ENCODE peak calls at places on chromosome 6, in seven cellular contexts. E, U, A, F, W, B and O are unnamed samples.
A peak's percentile ranks its signal among the peaks of the same experiment; 100 is the strongest.

GRCh38 chr6:119349341-119350201 is at the start of gene MAN1A1:
- DNase-seq in E (peak; percentile 83), U (peak; percentile 75), A (peak; percentile 86), F (peak; percentile 91), W (peak; percentile 92), B (peak; percentile 91), O (peak; percentile 89)

GRCh38 chr6:132511159-132511835 is 1.6 kb downstream of the STX7 start:
- DNase-seq in E (no peak), U (no peak), A (no peak), F (peak; percentile 22), W (no peak), B (peak; percentile 12), O (no peak)

GRCh38 chr6:122571888-122572287 is 38.3 kb upstream of the PKIB start:
- DNase-seq in E (no peak), U (no peak), A (no peak), F (no peak), W (no peak), B (no peak), O (no peak)

GRCh38 chr6:107045733-107046312 is 17.8 kb downstream of the MTRES1 start:
- DNase-seq in E (no peak), U (no peak), A (no peak), F (peak; percentile 17), W (no peak), B (no peak), O (no peak)

GRCh38 chr6:15322781-15323536 is 77.1 kb downstream of the JARID2 start:
- DNase-seq in E (no peak), U (no peak), A (peak; percentile 66), F (no peak), W (no peak), B (no peak), O (no peak)

GRCh38 chr6:37628611-37629320 is 68.9 kb downstream of the MDGA1 start:
- DNase-seq in E (no peak), U (no peak), A (peak; percentile 73), F (peak; percentile 45), W (no peak), B (no peak), O (no peak)

GRCh38 chr6:110217255-110217654 is 37.0 kb downstream of the CDC40 start:
- DNase-seq in E (no peak), U (no peak), A (peak; percentile 26), F (no peak), W (no peak), B (no peak), O (no peak)

GRCh38 chr6:72461144-72461543 is 160.7 kb upstream of the KCNQ5 start:
- DNase-seq in E (no peak), U (no peak), A (peak; percentile 60), F (peak; percentile 11), W (no peak), B (no peak), O (no peak)

GRCh38 chr6:41373919-41374617 is 38.7 kb downstream of the NCR2 start:
- DNase-seq in E (no peak), U (no peak), A (peak; percentile 20), F (peak; percentile 13), W (no peak), B (no peak), O (no peak)

GRCh38 chr6:150267686-150268561 is 100.9 kb upstream of the IYD start:
- DNase-seq in E (no peak), U (no peak), A (peak; percentile 64), F (peak; percentile 83), W (no peak), B (no peak), O (no peak)

GRCh38 chr6:147941143-147941542 is 401.5 kb upstream of the SASH1 start:
- DNase-seq in E (no peak), U (no peak), A (peak; percentile 6), F (peak; percentile 16), W (no peak), B (no peak), O (no peak)

GRCh38 chr6:105759015-105759414 is 327.1 kb upstream of the PRDM1 start:
- DNase-seq in E (no peak), U (no peak), A (no peak), F (no peak), W (no peak), B (no peak), O (no peak)

GRCh38 chr6:4608361-4609115 is 167.7 kb upstream of the CDYL start:
- DNase-seq in E (no peak), U (no peak), A (no peak), F (no peak), W (no peak), B (peak; percentile 42), O (no peak)

GRCh38 chr6:96075826-96076225 is 60.1 kb downstream of the FUT9 start:
- DNase-seq in E (no peak), U (peak; percentile 9), A (peak; percentile 12), F (no peak), W (no peak), B (no peak), O (no peak)

GRCh38 chr6:41073968-41074691 is 1.4 kb downstream of the NFYA start:
- DNase-seq in E (no peak), U (peak; percentile 11), A (peak; percentile 31), F (peak; percentile 33), W (no peak), B (peak; percentile 29), O (no peak)